ENCODE peak calls at places on chromosome 5, in six cellular contexts. Z is upper lobe of right lung, T is right atrium auricular region, H is astrocyte, A is AG10803, I is fibroblast of lung. X is an unnamed sample.

GRCh38 chr5:174145821-174146220 is 100.3 kb downstream of the NSG2 start:
- DNase-seq in Z (no peak), T (no peak), H (peak), A (peak), I (no peak), X (no peak)

GRCh38 chr5:151199581-151200185 is 24.2 kb downstream of the CCDC69 start:
- DNase-seq in Z (peak), T (peak), H (no peak), A (no peak), I (no peak), X (no peak)

GRCh38 chr5:9653811-9654210 is 23.7 kb upstream of the TAS2R1 start:
- DNase-seq in Z (no peak), T (no peak), H (peak), A (peak), I (peak), X (no peak)

GRCh38 chr5:154783774-154784460 is 28.7 kb downstream of the LARP1 start:
- DNase-seq in Z (no peak), T (peak), H (peak), A (peak), I (no peak), X (no peak)

GRCh38 chr5:124342586-124342985 is 403.9 kb downstream of the ZNF608 start:
- DNase-seq in Z (no peak), T (no peak), H (peak), A (no peak), I (peak), X (no peak)

GRCh38 chr5:23208959-23209431 is 298.4 kb upstream of the PRDM9 start:
- DNase-seq in Z (no peak), T (no peak), H (no peak), A (no peak), I (peak), X (peak)

GRCh38 chr5:120452471-120452870 is 11.6 kb upstream of the PRR16 start:
- DNase-seq in Z (no peak), T (no peak), H (peak), A (no peak), I (no peak), X (no peak)

GRCh38 chr5:72195581-72195980 is 88.3 kb downstream of the MAP1B start:
- DNase-seq in Z (no peak), T (no peak), H (no peak), A (no peak), I (no peak), X (no peak)

GRCh38 chr5:151585970-151586369 is 5.2 kb downstream of the FAT2 start:
- DNase-seq in Z (no peak), T (no peak), H (no peak), A (peak), I (no peak), X (no peak)

GRCh38 chr5:143350790-143351603 is 52.5 kb downstream of the NR3C1 start:
- DNase-seq in Z (no peak), T (no peak), H (peak), A (peak), I (peak), X (no peak)

GRCh38 chr5:53482717-53483638 is 2.5 kb downstream of the FST start:
- DNase-seq in Z (peak), T (no peak), H (no peak), A (peak), I (peak), X (peak)

GRCh38 chr5:132420706-132421272 is 51.3 kb downstream of the SLC22A5 start:
- DNase-seq in Z (no peak), T (no peak), H (no peak), A (no peak), I (no peak), X (no peak)

GRCh38 chr5:2710910-2711309 is 40.6 kb downstream of the IRX2 start:
- DNase-seq in Z (no peak), T (no peak), H (no peak), A (peak), I (peak), X (no peak)
- TF ChIP-seq CTCF in Z (no peak), T (no peak), H (peak), A (peak), I (no peak), X (peak)

DNA sequence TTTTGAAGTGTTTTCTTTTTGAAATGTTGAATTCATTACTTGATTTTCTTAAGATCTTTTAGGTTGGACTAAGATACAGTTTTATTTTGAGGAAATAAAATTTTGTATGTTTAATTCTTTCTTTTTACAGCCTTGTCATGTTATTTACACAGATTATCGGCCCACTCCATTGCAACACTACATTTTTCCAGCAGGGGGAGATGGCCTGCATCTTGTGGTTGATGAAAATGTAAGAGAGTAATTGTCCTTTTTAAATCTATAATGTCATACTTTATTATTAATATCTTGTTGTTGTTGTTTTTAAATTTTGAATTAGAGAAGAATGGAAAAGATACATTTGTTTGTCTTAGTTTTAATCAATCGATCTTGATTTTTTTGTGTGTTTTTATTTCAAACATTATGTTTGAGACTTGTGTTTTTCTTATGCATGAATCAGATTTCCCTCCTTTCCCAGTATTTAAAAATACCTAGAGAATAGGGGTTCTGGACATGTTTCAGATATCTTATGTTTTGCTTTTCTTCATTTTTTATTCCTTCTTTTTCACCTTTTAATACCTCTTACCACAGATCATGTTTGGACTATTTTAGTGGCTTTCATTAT is 36.7 kb downstream of the MTREX start:
- DNase-seq in Z (no peak), T (peak), H (peak), A (peak), I (peak), X (peak)
- TF ChIP-seq CTCF in Z (peak), T (peak), H (peak), A (peak), I (peak), X (peak)

DNA sequence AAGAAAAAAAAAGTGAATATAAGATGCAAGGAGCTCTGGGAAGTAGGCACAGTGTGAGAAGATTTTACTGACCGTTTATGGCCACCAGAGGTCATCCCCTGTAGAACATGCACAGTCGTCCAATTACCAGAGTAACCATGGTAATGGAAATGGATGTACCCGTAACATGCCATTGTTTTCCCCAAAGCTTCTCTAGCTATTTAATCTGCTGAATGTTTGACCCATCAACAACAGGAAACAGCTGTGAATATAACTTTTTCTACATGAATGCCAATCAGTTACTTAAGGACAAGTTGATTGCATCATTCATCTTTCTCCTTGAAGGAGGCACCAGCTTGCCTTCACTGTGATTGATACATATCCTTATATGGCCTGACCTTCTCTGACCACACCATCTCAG is 1967.0 kb upstream of the CDH9 start:
- DNase-seq in Z (no peak), T (no peak), H (no peak), A (no peak), I (no peak), X (peak)
- TF ChIP-seq CTCF in Z (no peak), T (no peak), H (no peak), A (no peak), I (no peak), X (peak)

DNA sequence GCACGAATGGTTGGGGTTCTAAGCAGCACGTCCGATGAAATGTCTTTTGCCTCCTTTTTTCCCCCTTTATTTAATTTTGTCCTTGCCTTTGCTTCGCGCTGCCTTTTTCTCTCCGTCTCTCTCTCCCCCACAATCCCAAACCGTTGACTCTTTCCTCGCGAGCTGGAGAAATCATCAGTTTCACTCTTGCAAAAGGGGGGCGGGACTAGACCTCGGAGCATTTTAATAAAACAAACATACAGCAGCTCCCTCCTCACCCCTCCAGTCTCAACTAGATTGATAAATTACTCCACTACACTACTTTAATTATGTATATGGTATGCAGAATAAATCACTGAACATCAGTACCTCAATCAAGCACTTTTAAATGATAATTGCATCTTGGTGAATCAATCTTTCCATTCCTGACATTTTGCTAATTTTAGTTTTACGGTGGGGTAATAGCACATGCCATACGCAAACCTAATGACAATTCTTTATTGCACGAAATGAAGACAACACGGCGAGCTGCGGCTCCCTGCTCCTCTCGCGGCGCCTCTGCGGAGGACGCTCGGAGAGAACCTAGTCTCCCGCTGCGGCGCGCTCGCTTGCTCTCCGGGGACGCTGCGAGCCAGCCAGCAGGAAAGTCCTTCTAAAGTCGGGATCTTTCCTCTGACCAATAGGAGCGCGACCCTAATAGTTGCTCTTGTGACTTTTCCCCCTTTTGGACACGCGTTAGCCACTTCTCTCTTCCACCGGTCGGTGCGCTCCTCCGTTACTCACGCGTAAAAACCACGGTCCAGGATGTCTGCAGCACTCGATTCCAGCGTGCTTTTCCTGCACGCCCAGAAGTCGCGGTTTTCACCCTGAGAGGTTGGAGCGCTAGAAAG is 816 bp upstream of the MEF2C start:
- DNase-seq in Z (peak), T (peak), H (peak), A (peak), I (peak), X (peak)
- TF ChIP-seq CTCF in Z (no peak), T (peak), H (no peak), A (peak), I (no peak), X (no peak)

DNA sequence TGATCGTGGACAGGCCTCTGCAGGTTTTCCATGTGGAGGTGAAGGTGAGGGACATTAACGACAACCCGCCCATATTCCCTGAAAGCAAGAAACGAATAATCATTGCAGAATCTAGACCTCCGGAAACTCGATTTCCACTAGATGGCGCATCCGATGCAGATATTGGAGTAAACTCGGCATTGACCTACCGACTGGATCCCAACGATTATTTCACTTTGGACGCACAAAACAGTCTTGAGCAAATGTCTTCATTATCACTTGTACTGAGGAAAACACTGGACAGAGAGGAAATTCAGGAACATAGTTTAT is 621 bp downstream of the PCDHA13 start:
- DNase-seq in Z (no peak), T (no peak), H (no peak), A (no peak), I (no peak), X (no peak)
- TF ChIP-seq CTCF in Z (no peak), T (no peak), H (peak), A (no peak), I (no peak), X (no peak)

GRCh38 chr5:5139358-5140050 is 626 bp upstream of the ADAMTS16 start:
- DNase-seq in Z (no peak), T (no peak), H (no peak), A (no peak), I (no peak), X (no peak)

GRCh38 chr5:5140051-5141010 is at the start of gene ADAMTS16:
- DNase-seq in Z (no peak), T (no peak), H (no peak), A (no peak), I (no peak), X (peak)

GRCh38 chr5:5141625-5142527 is 1.7 kb downstream of the ADAMTS16 start:
- DNase-seq in Z (no peak), T (peak), H (no peak), A (peak), I (peak), X (peak)

GRCh38 chr5:5144441-5144840 is 4.3 kb downstream of the ADAMTS16 start:
- DNase-seq in Z (no peak), T (no peak), H (no peak), A (no peak), I (no peak), X (no peak)

DNA sequence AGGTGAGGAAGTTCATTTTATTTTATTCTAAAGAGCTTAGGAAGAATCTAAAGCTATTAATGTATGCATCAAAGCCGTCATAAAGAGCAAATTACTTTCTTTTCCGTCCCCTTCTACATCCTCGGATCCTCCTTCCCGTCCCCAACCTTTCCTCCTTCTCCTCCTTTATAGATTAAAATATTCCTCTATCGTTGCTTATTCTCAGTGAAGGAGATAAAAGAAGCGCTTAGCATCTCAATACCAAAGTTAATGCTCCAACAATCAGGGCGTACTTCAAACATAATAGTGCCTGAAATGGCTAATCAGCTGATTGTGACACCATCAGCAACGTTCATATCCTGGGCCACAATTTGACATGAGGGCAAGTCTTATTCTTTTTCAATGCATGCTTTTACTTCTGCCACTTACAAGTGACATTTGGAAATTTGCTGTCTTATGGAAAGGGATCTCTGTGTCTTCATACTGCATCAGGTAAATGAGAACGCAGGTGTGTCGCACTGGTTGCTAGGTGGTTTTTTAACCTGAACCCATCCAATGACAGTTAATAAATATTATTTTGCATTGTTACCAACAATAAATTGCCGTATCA is 975 bp downstream of the ADAMTS16 start:
- DNase-seq in Z (no peak), T (no peak), H (no peak), A (no peak), I (no peak), X (no peak)
- TF ChIP-seq CTCF in Z (no peak), T (no peak), H (no peak), A (no peak), I (no peak), X (no peak)